ENCODE peak calls at places on chromosomes 11 and 22, in ten cellular contexts. F, G, O, P, Z, N, D, U, B and W are unnamed samples.

GRCh38 chr11:10294289-10294953 is 402 bp upstream of the SBF2 start:
- DNase-seq in Z (peak; percentile 82), N (peak; percentile 45), D (peak; percentile 55), P (no peak), U (peak; percentile 87), O (no peak), B (peak; percentile 55), F (peak; percentile 52), G (peak; percentile 44), W (peak; percentile 85)

GRCh38 chr22:23598805-23599518 is 18.9 kb upstream of the IGLL1 start:
- DNase-seq in N (no peak), P (no peak), Z (no peak), D (no peak), U (no peak), O (no peak), G (no peak), B (no peak), F (no peak), W (no peak)

GRCh38 chr11:253160-253885 is 16.5 kb downstream of the PSMD13 start:
- DNase-seq in F (no peak), G (no peak), Z (no peak), D (no peak), U (no peak), P (no peak), N (no peak), O (no peak), B (no peak), W (no peak)

GRCh38 chr22:41813726-41814410 is 13.4 kb downstream of the CCDC134 start:
- DNase-seq in D (no peak), P (no peak), F (no peak), Z (no peak), G (no peak), B (no peak), U (no peak), N (no peak), O (no peak), W (no peak)

GRCh38 chr11:35725880-35726279 is 63.3 kb downstream of the TRIM44 start:
- DNase-seq in F (peak; percentile 7), U (peak; percentile 88), P (no peak), G (peak; percentile 37), Z (peak; percentile 25), N (no peak), B (no peak), O (no peak), D (no peak), W (no peak)

GRCh38 chr11:130427049-130427388 is 1.4 kb downstream of the ADAMTS8 start:
- DNase-seq in B (no peak), G (no peak), F (no peak), D (no peak), O (no peak), N (no peak), U (no peak), Z (peak; percentile 61), P (no peak), W (no peak)

GRCh38 chr22:44871782-44872181 is 119.4 kb downstream of the ARHGAP8 start:
- DNase-seq in N (no peak), Z (peak; percentile 56), F (no peak), O (no peak), P (no peak), D (no peak), B (no peak), U (no peak), G (no peak), W (no peak)

GRCh38 chr11:128862913-128863660 is 4.0 kb downstream of the KCNJ1 start:
- DNase-seq in N (no peak), G (peak; percentile 25), O (no peak), D (no peak), P (no peak), F (no peak), B (no peak), Z (peak; percentile 92), U (peak; percentile 79), W (no peak)

GRCh38 chr11:130999992-131000770 is 83.9 kb upstream of the SNX19 start:
- DNase-seq in U (peak; percentile 98), O (no peak), N (no peak), D (no peak), F (no peak), P (no peak), Z (peak; percentile 51), G (peak; percentile 69), B (no peak), W (no peak)

GRCh38 chr11:92130432-92130831 is 94.2 kb upstream of the FAT3 start:
- DNase-seq in P (no peak), D (no peak), G (peak; percentile 10), Z (no peak), O (no peak), F (no peak), N (no peak), U (peak; percentile 8), B (no peak), W (no peak)

GRCh38 chr22:24409707-24410106 is 17.7 kb upstream of the ADORA2A start:
- DNase-seq in U (no peak), G (no peak), P (no peak), F (no peak), Z (peak; percentile 29), N (no peak), O (no peak), D (no peak), B (no peak), W (no peak)

GRCh38 chr11:72606362-72607100 is 67.7 kb downstream of the PDE2A start:
- DNase-seq in G (no peak), Z (no peak), B (no peak), D (no peak), F (no peak), O (no peak), P (no peak), N (no peak), U (no peak), W (no peak)
- H3K27ac ChIP-seq in G (no peak overlapping the region), Z (no peak overlapping the region), B (peak overlapping the region; percentile 56), D (no peak overlapping the region), F (no peak overlapping the region), O (no peak overlapping the region), P (no peak overlapping the region), N (peak overlapping the region; percentile 63), U (no peak overlapping the region), W (peak overlapping the region; percentile 36)

DNA sequence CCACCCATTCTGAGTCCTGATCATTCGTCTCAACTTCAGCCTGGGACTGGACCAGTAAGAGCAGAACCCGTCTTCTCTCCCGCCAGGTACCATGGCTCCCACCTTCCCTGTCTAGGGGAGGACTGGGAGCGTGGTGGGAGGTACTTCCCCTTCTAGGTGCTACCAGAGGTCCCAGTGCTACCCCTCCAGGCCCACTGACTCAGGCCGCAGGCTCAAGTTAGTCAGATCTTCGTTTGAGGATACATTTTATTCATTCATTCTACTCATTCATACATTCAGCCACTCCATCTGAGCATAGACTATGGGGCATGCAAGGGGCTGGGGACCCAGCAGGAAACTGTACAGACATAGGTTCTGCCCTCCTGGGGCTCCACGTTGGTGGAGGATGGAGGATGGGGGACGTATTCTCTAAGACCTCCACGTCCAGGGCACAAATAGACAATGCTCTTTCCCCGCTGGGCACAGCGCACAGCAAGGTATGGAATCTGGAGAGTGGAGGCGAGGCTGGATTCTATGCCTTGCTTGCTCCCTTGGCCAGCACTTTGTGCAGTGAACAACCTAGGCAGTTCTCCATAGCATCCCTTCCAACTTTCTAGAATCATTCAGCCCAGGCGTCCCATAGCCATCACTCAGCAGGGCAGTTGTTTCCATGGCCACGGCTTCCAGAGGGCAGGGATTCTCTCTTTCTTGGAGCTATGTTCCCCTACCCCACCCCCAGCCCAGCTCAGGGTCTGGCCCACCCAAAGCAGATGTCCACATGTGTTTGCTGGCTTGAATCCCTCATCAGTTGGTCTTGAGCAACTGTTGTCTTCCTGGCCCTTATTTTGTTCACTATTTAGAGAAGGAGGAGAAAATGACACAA is 1.1 kb upstream of the RAB3IL1 start:
- DNase-seq in U (no peak), O (no peak), P (no peak), Z (peak; percentile 86), F (peak; percentile 55), G (no peak), B (no peak), D (no peak), N (peak; percentile 69), W (no peak)
- H3K27ac ChIP-seq in U (no peak overlapping the region), O (no peak overlapping the region), P (no peak overlapping the region), Z (no peak overlapping the region), F (peak overlapping the region; percentile 84), G (no peak overlapping the region), B (peak overlapping the region; percentile 56), D (no peak overlapping the region), N (peak overlapping the region; percentile 71), W (peak overlapping the region; percentile 72)

DNA sequence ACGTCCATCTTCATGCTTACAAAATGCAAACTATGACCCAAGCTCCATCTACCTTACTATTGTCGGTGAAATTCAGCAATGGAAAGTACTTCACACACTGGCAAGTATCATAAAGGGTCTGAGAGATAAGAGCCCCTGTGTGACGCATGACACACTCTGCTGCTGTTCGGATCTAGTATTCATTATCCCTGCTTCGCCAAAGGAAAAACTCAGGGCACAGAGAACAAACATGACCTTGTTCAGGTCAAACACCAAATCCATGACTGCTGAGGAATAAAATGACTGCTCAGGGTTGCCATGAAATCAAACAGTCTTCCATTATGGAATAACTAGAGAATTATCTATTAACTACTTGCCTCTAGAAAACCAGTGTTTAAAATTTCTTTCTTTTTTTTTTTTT is 73.0 kb downstream of the MICAL3 start:
- DNase-seq in D (peak; percentile 63), B (no peak), U (no peak), P (no peak), N (no peak), F (no peak), G (no peak), O (no peak), Z (peak; percentile 53), W (no peak)
- H3K27ac ChIP-seq in D (peak overlapping the region; percentile 49), B (no peak overlapping the region), U (no peak overlapping the region), P (no peak overlapping the region), N (no peak overlapping the region), F (no peak overlapping the region), G (peak overlapping the region; percentile 75), O (no peak overlapping the region), Z (peak overlapping the region; percentile 60), W (no peak overlapping the region)

GRCh38 chr11:60955566-60955965 is 3.6 kb upstream of the SLC15A3 start:
- DNase-seq in F (no peak), P (no peak), Z (no peak), O (no peak), D (no peak), G (no peak), U (no peak), B (no peak), N (no peak), W (no peak)

GRCh38 chr11:60954421-60954820 is 2.4 kb upstream of the SLC15A3 start:
- DNase-seq in N (no peak), Z (no peak), G (no peak), F (no peak), U (no peak), B (no peak), D (no peak), O (no peak), P (no peak), W (peak; percentile 65)

GRCh38 chr11:60951909-60952741 is at the start of gene SLC15A3:
- DNase-seq in D (no peak), N (peak; percentile 86), G (no peak), O (peak; percentile 58), F (peak; percentile 65), P (peak; percentile 63), B (peak; percentile 90), U (peak; percentile 27), Z (peak; percentile 89), W (peak; percentile 69)

GRCh38 chr11:60952742-60953170 is 780 bp upstream of the SLC15A3 start:
- DNase-seq in O (no peak), P (no peak), D (no peak), U (no peak), B (no peak), N (no peak), Z (no peak), F (no peak), G (no peak), W (no peak)

DNA sequence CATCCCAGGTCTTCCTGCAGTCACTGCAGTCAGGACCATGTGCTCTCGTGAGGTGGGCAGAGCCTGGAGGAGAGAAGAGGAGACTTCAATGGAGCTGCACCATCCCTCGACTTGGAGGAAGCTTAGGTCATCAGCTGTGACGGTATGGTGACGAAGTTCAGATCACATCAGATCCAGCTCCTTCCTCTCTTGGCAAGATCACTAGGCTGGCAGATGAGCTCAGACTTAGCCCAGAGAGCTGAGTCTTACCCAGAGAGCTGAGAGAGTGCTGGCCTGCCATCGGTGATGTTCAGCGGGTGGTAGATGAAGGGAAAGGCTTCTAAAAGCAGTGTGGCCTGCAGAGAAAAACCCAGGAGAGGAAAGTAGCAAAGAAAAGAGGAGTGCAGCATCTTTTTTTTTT is 1.8 kb upstream of the SLC15A3 start:
- DNase-seq in D (no peak), G (no peak), F (no peak), N (no peak), B (no peak), Z (no peak), O (no peak), U (peak; percentile 44), P (no peak), W (peak; percentile 66)
- H3K27ac ChIP-seq in D (no peak overlapping the region), G (no peak overlapping the region), F (no peak overlapping the region), N (no peak overlapping the region), B (peak overlapping the region; percentile 33), Z (no peak overlapping the region), O (no peak overlapping the region), U (no peak overlapping the region), P (no peak overlapping the region), W (peak overlapping the region; percentile 99)